ENCODE peak calls at places on chromosomes 12 and 14, in six cellular contexts. F is GM04504, Q is thyroid gland, H is COR-L47, I is HuH-7.5, X is AG04450. G is an unnamed sample.

GRCh38 chr12:128976120-128976519 is 122.8 kb downstream of the GLT1D1 start:
- DNase-seq in F (no peak), H (no peak), Q (peak), X (no peak), I (no peak), G (peak)

GRCh38 chr12:103560604-103561101 is 26.4 kb upstream of the STAB2 start:
- DNase-seq in F (peak), H (no peak), Q (no peak), I (no peak), X (peak), G (peak)

GRCh38 chr14:71466251-71466650 is 466.0 kb upstream of the RGS6 start:
- DNase-seq in Q (no peak), H (no peak), F (no peak), X (no peak), I (no peak), G (no peak)

GRCh38 chr12:106644335-106645073 is 61.7 kb downstream of the RFX4 start:
- DNase-seq in Q (no peak), I (no peak), F (no peak), X (no peak), H (no peak), G (no peak)

GRCh38 chr12:90152897-90153624 is 444.4 kb upstream of the ATP2B1 start:
- DNase-seq in H (no peak), I (no peak), F (no peak), X (no peak), Q (no peak), G (peak)

GRCh38 chr14:23147676-23148075 is 28.6 kb upstream of the CEBPE start:
- DNase-seq in X (peak), Q (peak), H (no peak), I (no peak), F (no peak), G (peak)

GRCh38 chr14:52360831-52361230 is 46.7 kb downstream of the PTGER2 start:
- DNase-seq in I (no peak), F (no peak), Q (no peak), H (no peak), X (no peak), G (no peak)

GRCh38 chr12:25970082-25970481 is 11.6 kb downstream of the RASSF8 start:
- DNase-seq in H (no peak), X (no peak), I (no peak), F (no peak), Q (no peak), G (no peak)

GRCh38 chr14:33767721-33768457 is 183.0 kb downstream of the EGLN3 start:
- DNase-seq in H (no peak), Q (no peak), I (no peak), X (no peak), F (no peak), G (no peak)

GRCh38 chr12:54017845-54018607 is 9.2 kb downstream of the HOXC8 start:
- DNase-seq in Q (peak), I (peak), X (no peak), F (peak), H (peak), G (peak)

GRCh38 chr14:102170061-102170460 is 30.4 kb downstream of the WDR20 start:
- DNase-seq in Q (no peak), I (no peak), X (no peak), F (no peak), H (no peak), G (no peak)

GRCh38 chr14:35810963-35811362 is 1.9 kb upstream of the RALGAPA1 start:
- DNase-seq in I (no peak), X (no peak), F (no peak), H (no peak), Q (no peak), G (no peak)

GRCh38 chr12:57157588-57158173 is 10.3 kb upstream of the LRP1-AS start:
- DNase-seq in I (no peak), X (no peak), F (no peak), H (no peak), Q (no peak), G (no peak)

GRCh38 chr14:50321009-50321660 is 9.0 kb downstream of the DMAC2L start:
- DNase-seq in X (peak), I (peak), Q (peak), H (peak), F (peak), G (peak)

GRCh38 chr12:48029811-48030650 is 25.8 kb upstream of the COL2A1 start:
- DNase-seq in H (peak), Q (no peak), I (no peak), X (no peak), F (no peak), G (no peak)

G was measured in RPMI7951.